ENCODE peak calls at places on chromosomes 7 and 10, in four cellular contexts. D is RPMI7951; U is stimulated activated effector memory CD8-positive, alpha-beta T cell treated with anti-CD3 and anti-CD28 coated beads, Interleukin-12 subunit alpha, Interleukin-12 subunit beta, amount 100 ng/mL, for 72 hours; L is stimulated activated CD8-positive, alpha-beta memory T cell treated with anti-CD3 and anti-CD28 coated beads, Interleukin-15, amount 100 ng/mL, for 24 hours. B is an unnamed sample.

GRCh38 chr10:72417971-72418370 is 63.3 kb upstream of the DNAJB12 start:
- DNase-seq in D (no peak), U (no peak), L (no peak), B (no peak)

GRCh38 chr10:53786236-53786635 is 1013.7 kb upstream of the MBL2 start:
- DNase-seq in D (no peak), U (no peak), L (no peak), B (no peak)

GRCh38 chr7:45985902-45986301 is 64.8 kb upstream of the IGFBP3 start:
- DNase-seq in D (peak; percentile 52), U (peak; percentile 12), L (no peak), B (no peak)

GRCh38 chr7:16811555-16811954 is 6.8 kb upstream of the AGR2 start:
- DNase-seq in D (peak; percentile 20), U (no peak), L (no peak), B (no peak)

GRCh38 chr7:25179325-25179724 is 49.0 kb downstream of the NPVF start:
- DNase-seq in D (no peak), U (no peak), L (no peak), B (no peak)

GRCh38 chr7:88243345-88243909 is 23.6 kb upstream of the SRI start:
- DNase-seq in D (peak; percentile 41), U (no peak), L (no peak), B (no peak)

GRCh38 chr10:68959695-68960524 is 3.9 kb downstream of the DDX21 start:
- DNase-seq in D (no peak), U (no peak), L (no peak), B (no peak)

GRCh38 chr7:107007004-107007891 is 37.3 kb upstream of the PRKAR2B start:
- DNase-seq in D (no peak), U (no peak), L (no peak), B (no peak)

GRCh38 chr10:108031505-108031904 is 867.0 kb upstream of the SORCS1 start:
- DNase-seq in D (no peak), U (no peak), L (no peak), B (no peak)

GRCh38 chr10:77889277-77889903 is 37.2 kb downstream of the DLG5 start:
- DNase-seq in D (no peak), U (no peak), L (no peak), B (no peak)

GRCh38 chr10:28151636-28152035 is 151.2 kb downstream of the MPP7 start:
- DNase-seq in D (no peak), U (no peak), L (no peak), B (no peak)

GRCh38 chr10:60444494-60445064 is 54.9 kb upstream of the ANK3 start:
- DNase-seq in D (peak; percentile 40), U (no peak), L (no peak), B (no peak)

GRCh38 chr10:12444981-12445700 is 95.8 kb downstream of the CAMK1D start:
- DNase-seq in D (no peak), U (no peak), L (no peak), B (no peak)

GRCh38 chr10:7302393-7303054 is 108.3 kb downstream of the SFMBT2 start:
- DNase-seq in D (no peak), U (no peak), L (no peak), B (no peak)

GRCh38 chr7:9083837-9084236 is 650.4 kb downstream of the NXPH1 start:
- DNase-seq in D (no peak), U (no peak), L (no peak), B (no peak)

GRCh38 chr7:45145881-45146280 is 11.7 kb upstream of the RAMP3 start:
- DNase-seq in D (no peak), U (no peak), L (no peak), B (no peak)

GRCh38 chr7:8629504-8629903 is 196.1 kb downstream of the NXPH1 start:
- DNase-seq in D (no peak), U (no peak), L (no peak), B (no peak)

GRCh38 chr10:19832624-19833507 is 16.6 kb downstream of the PLXDC2 start:
- DNase-seq in D (no peak), U (no peak), L (no peak), B (no peak)

GRCh38 chr10:110944997-110945396 is 25.6 kb downstream of the SHOC2 start:
- DNase-seq in D (no peak), U (no peak), L (no peak), B (no peak)

GRCh38 chr10:102869290-102870198 is at the start of gene AS3MT:
- DNase-seq in D (no peak), U (peak; percentile 51), L (peak; percentile 0), B (peak; percentile 31)